ENCODE peak calls at places on chromosomes 12 and 14, in seven cellular contexts. C, Q, K, F, M, S and E are unnamed samples.

GRCh38 chr14:104869669-104870367 is 4.8 kb downstream of the CEP170B start:
- DNase-seq in C (no peak), Q (no peak), K (no peak), F (no peak), M (no peak), S (no peak), E (no peak)

GRCh38 chr12:105967038-105967776 is 171.5 kb downstream of the NUAK1 start:
- DNase-seq in C (no peak), Q (peak; percentile 32), K (no peak), F (no peak), M (no peak), S (no peak), E (no peak)

GRCh38 chr12:124663771-124664366 is 96.5 kb upstream of the NCOR2 start:
- DNase-seq in C (no peak), Q (no peak), K (no peak), F (no peak), M (no peak), S (peak; percentile 51), E (no peak)

GRCh38 chr12:119668315-119668651 is 350 bp downstream of the PRKAB1 start:
- DNase-seq in C (no peak), Q (peak; percentile 18), K (no peak), F (no peak), M (no peak), S (no peak), E (no peak)

GRCh38 chr12:107461222-107461980 is 224.2 kb upstream of the PWP1 start:
- DNase-seq in C (no peak), Q (peak; percentile 42), K (peak; percentile 65), F (no peak), M (no peak), S (peak; percentile 79), E (no peak)

GRCh38 chr14:31950760-31951637 is 126.1 kb upstream of the ARHGAP5 start:
- DNase-seq in C (no peak), Q (peak; percentile 65), K (no peak), F (no peak), M (peak; percentile 56), S (peak; percentile 61), E (no peak)

GRCh38 chr12:118773956-118774723 is 207.2 kb upstream of the SRRM4 start:
- DNase-seq in C (no peak), Q (no peak), K (no peak), F (no peak), M (no peak), S (no peak), E (no peak)

GRCh38 chr12:946656-947055 is 2.8 kb downstream of the RAD52 start:
- DNase-seq in C (no peak), Q (no peak), K (no peak), F (no peak), M (no peak), S (no peak), E (peak; percentile 4)

GRCh38 chr12:9798008-9798619 is 29.2 kb upstream of the KLRF1 start:
- DNase-seq in C (peak; percentile 73), Q (no peak), K (peak; percentile 67), F (no peak), M (peak; percentile 37), S (peak; percentile 9), E (peak; percentile 74)

GRCh38 chr14:63902375-63902976 is 49.7 kb downstream of the SYNE2 start:
- DNase-seq in C (no peak), Q (no peak), K (no peak), F (no peak), M (no peak), S (no peak), E (no peak)

GRCh38 chr12:42326466-42327226 is 679 bp downstream of the PPHLN1 start:
- DNase-seq in C (no peak), Q (peak; percentile 35), K (no peak), F (no peak), M (peak; percentile 20), S (peak; percentile 49), E (no peak)

GRCh38 chr12:39427360-39427808 is 15.5 kb downstream of the KIF21A start:
- DNase-seq in C (no peak), Q (no peak), K (no peak), F (no peak), M (no peak), S (no peak), E (no peak)

GRCh38 chr14:101193126-101193844 is 289.8 kb upstream of the RTL1 start:
- DNase-seq in C (no peak), Q (no peak), K (no peak), F (peak; percentile 77), M (no peak), S (no peak), E (no peak)

GRCh38 chr12:62123721-62124203 is 136.4 kb upstream of the USP15 start:
- DNase-seq in C (peak; percentile 23), Q (peak; percentile 6), K (peak; percentile 34), F (no peak), M (peak; percentile 52), S (peak; percentile 26), E (no peak)

GRCh38 chr12:55789893-55790292 is 27.6 kb downstream of the SARNP start:
- DNase-seq in C (no peak), Q (no peak), K (no peak), F (no peak), M (no peak), S (no peak), E (no peak)

GRCh38 chr12:71551529-71551928 is 111.9 kb downstream of the LGR5 start:
- DNase-seq in C (no peak), Q (no peak), K (peak; percentile 4), F (no peak), M (peak; percentile 14), S (no peak), E (no peak)

GRCh38 chr14:24058260-24058950 is 6.6 kb downstream of the CARMIL3 start:
- DNase-seq in C (peak; percentile 53), Q (peak; percentile 90), K (peak; percentile 19), F (no peak), M (peak; percentile 85), S (peak; percentile 65), E (peak; percentile 35)

GRCh38 chr12:4857472-4858291 is 52.0 kb upstream of the KCNA1 start:
- DNase-seq in C (peak; percentile 74), Q (peak; percentile 78), K (peak; percentile 18), F (peak; percentile 92), M (peak; percentile 75), S (peak; percentile 55), E (peak; percentile 64)